ENCODE peak calls at places on chromosomes 6 and 20, in eight cellular contexts. One of them, this sample, is unnamed.

GRCh38 chr20:54549523-54550326 is 74.3 kb downstream of the DOK5 start:
- DNase-seq in Caki2: no peak
- DNase-seq in activated CD8-positive, alpha-beta memory T cell treated with anti-CD3 and anti-CD28 coated beads for 4 hours: no peak
- DNase-seq in heart right ventricle: no peak
- DNase-seq in right lobe of liver: no peak
- DNase-seq in WTC11: no peak
- DNase-seq in T1000: no peak
- DNase-seq in T-helper 9 cell: no peak
- DNase-seq in this sample: no peak

GRCh38 chr6:137297887-137298286 is 78.7 kb upstream of the IFNGR1 start:
- DNase-seq in activated CD8-positive, alpha-beta memory T cell treated with anti-CD3 and anti-CD28 coated beads for 4 hours: no peak
- DNase-seq in T-helper 9 cell: no peak
- DNase-seq in heart right ventricle: no peak
- DNase-seq in WTC11: peak
- DNase-seq in right lobe of liver: no peak
- DNase-seq in Caki2: no peak
- DNase-seq in T1000: no peak
- DNase-seq in this sample: no peak

GRCh38 chr20:62536731-62537401 is 61.1 kb upstream of the GATA5 start:
- DNase-seq in right lobe of liver: no peak
- DNase-seq in Caki2: no peak
- DNase-seq in activated CD8-positive, alpha-beta memory T cell treated with anti-CD3 and anti-CD28 coated beads for 4 hours: no peak
- DNase-seq in T-helper 9 cell: no peak
- DNase-seq in heart right ventricle: peak
- DNase-seq in WTC11: no peak
- DNase-seq in T1000: no peak
- DNase-seq in this sample: no peak

GRCh38 chr20:41044409-41045062 is 15.9 kb downstream of the TOP1 start:
- DNase-seq in T1000: no peak
- DNase-seq in T-helper 9 cell: no peak
- DNase-seq in right lobe of liver: no peak
- DNase-seq in heart right ventricle: no peak
- DNase-seq in WTC11: no peak
- DNase-seq in activated CD8-positive, alpha-beta memory T cell treated with anti-CD3 and anti-CD28 coated beads for 4 hours: no peak
- DNase-seq in Caki2: no peak
- DNase-seq in this sample: no peak

GRCh38 chr6:43143235-43144124 is 27.6 kb upstream of the SRF start:
- DNase-seq in activated CD8-positive, alpha-beta memory T cell treated with anti-CD3 and anti-CD28 coated beads for 4 hours: peak
- DNase-seq in heart right ventricle: peak
- DNase-seq in right lobe of liver: peak
- DNase-seq in T1000: peak
- DNase-seq in WTC11: peak
- DNase-seq in T-helper 9 cell: peak
- DNase-seq in Caki2: peak
- DNase-seq in this sample: no peak

GRCh38 chr6:138736640-138737039 is 36.9 kb upstream of the CCDC28A start:
- DNase-seq in right lobe of liver: no peak
- DNase-seq in activated CD8-positive, alpha-beta memory T cell treated with anti-CD3 and anti-CD28 coated beads for 4 hours: no peak
- DNase-seq in T1000: no peak
- DNase-seq in heart right ventricle: no peak
- DNase-seq in Caki2: no peak
- DNase-seq in T-helper 9 cell: no peak
- DNase-seq in WTC11: no peak
- DNase-seq in this sample: no peak

GRCh38 chr6:33171889-33172203 is 20.4 kb downstream of the COL11A2 start:
- DNase-seq in activated CD8-positive, alpha-beta memory T cell treated with anti-CD3 and anti-CD28 coated beads for 4 hours: no peak
- DNase-seq in T1000: no peak
- DNase-seq in T-helper 9 cell: no peak
- DNase-seq in right lobe of liver: no peak
- DNase-seq in WTC11: no peak
- DNase-seq in Caki2: no peak
- DNase-seq in heart right ventricle: no peak
- DNase-seq in this sample: no peak

GRCh38 chr6:144013486-144013909 is 5.4 kb upstream of the PLAGL1 start:
- DNase-seq in activated CD8-positive, alpha-beta memory T cell treated with anti-CD3 and anti-CD28 coated beads for 4 hours: peak
- DNase-seq in Caki2: peak
- DNase-seq in heart right ventricle: peak
- DNase-seq in T1000: peak
- DNase-seq in T-helper 9 cell: peak
- DNase-seq in right lobe of liver: peak
- DNase-seq in WTC11: peak
- DNase-seq in this sample: no peak

GRCh38 chr6:32700391-32701040 is 34.1 kb upstream of the HLA-DQB1 start:
- DNase-seq in right lobe of liver: no peak
- DNase-seq in Caki2: peak
- DNase-seq in T-helper 9 cell: no peak
- DNase-seq in T1000: no peak
- DNase-seq in heart right ventricle: peak
- DNase-seq in activated CD8-positive, alpha-beta memory T cell treated with anti-CD3 and anti-CD28 coated beads for 4 hours: no peak
- DNase-seq in WTC11: peak
- DNase-seq in this sample: peak

GRCh38 chr6:52598123-52598823 is 21.4 kb upstream of the TRAM2 start:
- DNase-seq in heart right ventricle: peak
- DNase-seq in T1000: no peak
- DNase-seq in activated CD8-positive, alpha-beta memory T cell treated with anti-CD3 and anti-CD28 coated beads for 4 hours: no peak
- DNase-seq in right lobe of liver: no peak
- DNase-seq in WTC11: peak
- DNase-seq in T-helper 9 cell: no peak
- DNase-seq in Caki2: peak
- DNase-seq in this sample: no peak

GRCh38 chr20:47854687-47855212 is 69.5 kb upstream of the SULF2 start:
- DNase-seq in Caki2: peak
- DNase-seq in heart right ventricle: no peak
- DNase-seq in T1000: no peak
- DNase-seq in WTC11: peak
- DNase-seq in T-helper 9 cell: no peak
- DNase-seq in right lobe of liver: no peak
- DNase-seq in activated CD8-positive, alpha-beta memory T cell treated with anti-CD3 and anti-CD28 coated beads for 4 hours: no peak
- DNase-seq in this sample: no peak

GRCh38 chr6:75528423-75528822 is 34.8 kb upstream of the FILIP1 start:
- DNase-seq in T-helper 9 cell: no peak
- DNase-seq in activated CD8-positive, alpha-beta memory T cell treated with anti-CD3 and anti-CD28 coated beads for 4 hours: no peak
- DNase-seq in WTC11: no peak
- DNase-seq in T1000: no peak
- DNase-seq in heart right ventricle: no peak
- DNase-seq in Caki2: no peak
- DNase-seq in right lobe of liver: no peak
- DNase-seq in this sample: peak

GRCh38 chr6:111361648-111362047 is 121.4 kb downstream of the REV3L start:
- DNase-seq in Caki2: peak
- DNase-seq in activated CD8-positive, alpha-beta memory T cell treated with anti-CD3 and anti-CD28 coated beads for 4 hours: no peak
- DNase-seq in WTC11: peak
- DNase-seq in heart right ventricle: peak
- DNase-seq in T1000: no peak
- DNase-seq in right lobe of liver: no peak
- DNase-seq in T-helper 9 cell: no peak
- DNase-seq in this sample: no peak

GRCh38 chr6:18101271-18101670 is 21.2 kb downstream of the NHLRC1 start:
- DNase-seq in T1000: no peak
- DNase-seq in T-helper 9 cell: no peak
- DNase-seq in Caki2: no peak
- DNase-seq in right lobe of liver: no peak
- DNase-seq in activated CD8-positive, alpha-beta memory T cell treated with anti-CD3 and anti-CD28 coated beads for 4 hours: no peak
- DNase-seq in heart right ventricle: no peak
- DNase-seq in WTC11: no peak
- DNase-seq in this sample: no peak

GRCh38 chr6:85673198-85674139 is 30.8 kb upstream of the SYNCRIP start:
- DNase-seq in heart right ventricle: no peak
- DNase-seq in activated CD8-positive, alpha-beta memory T cell treated with anti-CD3 and anti-CD28 coated beads for 4 hours: no peak
- DNase-seq in T-helper 9 cell: no peak
- DNase-seq in right lobe of liver: no peak
- DNase-seq in WTC11: no peak
- DNase-seq in T1000: no peak
- DNase-seq in Caki2: no peak
- DNase-seq in this sample: no peak

GRCh38 chr20:10511507-10512231 is 76.6 kb downstream of the SLX4IP start:
- DNase-seq in Caki2: peak
- DNase-seq in T-helper 9 cell: peak
- DNase-seq in heart right ventricle: peak
- DNase-seq in right lobe of liver: peak
- DNase-seq in WTC11: peak
- DNase-seq in activated CD8-positive, alpha-beta memory T cell treated with anti-CD3 and anti-CD28 coated beads for 4 hours: peak
- DNase-seq in T1000: peak
- DNase-seq in this sample: peak

GRCh38 chr20:3340443-3340842 is 67.0 kb downstream of the DNAAF9 start:
- DNase-seq in Caki2: no peak
- DNase-seq in T-helper 9 cell: no peak
- DNase-seq in T1000: no peak
- DNase-seq in activated CD8-positive, alpha-beta memory T cell treated with anti-CD3 and anti-CD28 coated beads for 4 hours: no peak
- DNase-seq in WTC11: no peak
- DNase-seq in right lobe of liver: peak
- DNase-seq in heart right ventricle: peak
- DNase-seq in this sample: no peak

GRCh38 chr6:157867981-157868380 is 44.9 kb downstream of the SNX9 start:
- DNase-seq in T1000: no peak
- DNase-seq in right lobe of liver: no peak
- DNase-seq in activated CD8-positive, alpha-beta memory T cell treated with anti-CD3 and anti-CD28 coated beads for 4 hours: no peak
- DNase-seq in heart right ventricle: no peak
- DNase-seq in T-helper 9 cell: no peak
- DNase-seq in Caki2: no peak
- DNase-seq in WTC11: no peak
- DNase-seq in this sample: no peak

GRCh38 chr6:137217801-137218472 is 1.2 kb downstream of the IFNGR1 start:
- DNase-seq in T-helper 9 cell: no peak
- DNase-seq in T1000: no peak
- DNase-seq in right lobe of liver: no peak
- DNase-seq in heart right ventricle: peak
- DNase-seq in Caki2: no peak
- DNase-seq in WTC11: no peak
- DNase-seq in activated CD8-positive, alpha-beta memory T cell treated with anti-CD3 and anti-CD28 coated beads for 4 hours: no peak
- DNase-seq in this sample: no peak

GRCh38 chr6:158686791-158687381 is 37.0 kb downstream of the SYTL3 start:
- DNase-seq in heart right ventricle: no peak
- DNase-seq in T-helper 9 cell: peak
- DNase-seq in Caki2: no peak
- DNase-seq in right lobe of liver: no peak
- DNase-seq in WTC11: no peak
- DNase-seq in T1000: no peak
- DNase-seq in activated CD8-positive, alpha-beta memory T cell treated with anti-CD3 and anti-CD28 coated beads for 4 hours: no peak
- DNase-seq in this sample: no peak

GRCh38 chr6:162798546-162798945 is 70.8 kb downstream of the PACRG start:
- DNase-seq in WTC11: no peak
- DNase-seq in T-helper 9 cell: no peak
- DNase-seq in Caki2: no peak
- DNase-seq in activated CD8-positive, alpha-beta memory T cell treated with anti-CD3 and anti-CD28 coated beads for 4 hours: no peak
- DNase-seq in heart right ventricle: no peak
- DNase-seq in right lobe of liver: no peak
- DNase-seq in T1000: no peak
- DNase-seq in this sample: no peak

GRCh38 chr6:152147269-152147668 is 339.8 kb downstream of the ESR1 start:
- DNase-seq in right lobe of liver: no peak
- DNase-seq in T1000: no peak
- DNase-seq in heart right ventricle: no peak
- DNase-seq in T-helper 9 cell: no peak
- DNase-seq in Caki2: no peak
- DNase-seq in WTC11: no peak
- DNase-seq in activated CD8-positive, alpha-beta memory T cell treated with anti-CD3 and anti-CD28 coated beads for 4 hours: no peak
- DNase-seq in this sample: no peak

GRCh38 chr20:20446001-20446400 is 78.1 kb downstream of the INSM1 start:
- DNase-seq in Caki2: no peak
- DNase-seq in right lobe of liver: no peak
- DNase-seq in T1000: no peak
- DNase-seq in activated CD8-positive, alpha-beta memory T cell treated with anti-CD3 and anti-CD28 coated beads for 4 hours: no peak
- DNase-seq in WTC11: no peak
- DNase-seq in heart right ventricle: no peak
- DNase-seq in T-helper 9 cell: no peak
- DNase-seq in this sample: no peak

This sample was measured in epithelial cell of proximal tubule.